ENCODE peak calls at places on chromosomes 6 and 20, in nine cellular contexts. D is AG10803, I is upper lobe of right lung, R is left ventricle myocardium inferior, V is neural progenitor cell, M is astrocyte of the cerebellum, J is IMR-90, T is lower lobe of right lung, H is nephron progenitor cell. G is an unnamed sample.

GRCh38 chr6:29924731-29925130 is 17.6 kb upstream of the HLA-A start:
- DNase-seq in M (no peak), R (no peak), V (no peak), I (no peak), T (no peak), H (no peak), J (no peak), D (no peak), G (no peak)

GRCh38 chr6:14121936-14122344 is 4.4 kb downstream of the CD83 start:
- DNase-seq in T (peak; percentile 55), I (no peak), D (no peak), H (no peak), V (no peak), R (no peak), J (no peak), M (no peak), G (no peak)

GRCh38 chr6:53432318-53433161 is 83.8 kb upstream of the ELOVL5 start:
- DNase-seq in J (peak; percentile 81), D (peak; percentile 58), M (no peak), I (no peak), T (no peak), H (peak; percentile 10), R (no peak), V (no peak), G (no peak)

GRCh38 chr6:87756858-87757257 is 54.8 kb upstream of the AKIRIN2 start:
- DNase-seq in V (no peak), J (peak; percentile 83), T (peak; percentile 53), R (no peak), H (no peak), D (peak; percentile 93), M (peak; percentile 81), I (no peak), G (no peak)

GRCh38 chr6:21228411-21228810 is 365.1 kb upstream of the SOX4 start:
- DNase-seq in R (no peak), M (no peak), V (no peak), T (no peak), D (peak; percentile 12), H (no peak), I (no peak), J (peak; percentile 47), G (no peak)

GRCh38 chr20:39312107-39312506 is 350.0 kb downstream of the DHX35 start:
- DNase-seq in H (no peak), D (no peak), R (no peak), V (no peak), M (no peak), T (no peak), J (no peak), I (no peak), G (no peak)

GRCh38 chr6:116405147-116405546 is 34.4 kb downstream of the DSE start:
- DNase-seq in T (no peak), D (peak; percentile 83), H (peak; percentile 23), V (peak; percentile 57), R (no peak), I (no peak), J (peak; percentile 84), M (no peak), G (no peak)

GRCh38 chr6:168290095-168290494 is 29.5 kb downstream of the DACT2 start:
- DNase-seq in V (no peak), M (no peak), D (no peak), R (no peak), H (no peak), T (no peak), J (no peak), I (no peak), G (no peak)

GRCh38 chr6:6724319-6725119 is 136.0 kb downstream of the LY86 start:
- DNase-seq in V (peak; percentile 86), I (peak; percentile 85), M (peak; percentile 62), R (peak; percentile 73), J (peak; percentile 76), D (peak; percentile 78), T (peak; percentile 80), H (peak; percentile 77), G (no peak)

GRCh38 chr6:30169658-30170614 is 6.6 kb downstream of the TRIM15 start:
- DNase-seq in R (no peak), J (peak; percentile 49), I (no peak), H (no peak), T (no peak), M (peak; percentile 31), D (peak; percentile 51), V (peak; percentile 57), G (no peak)

GRCh38 chr6:164692772-164693171 is 616.6 kb downstream of the C6orf118 start:
- DNase-seq in M (no peak), V (peak; percentile 26), J (no peak), I (no peak), D (no peak), R (no peak), H (no peak), T (no peak), G (no peak)

GRCh38 chr6:113858605-113859348 is 1.6 kb downstream of the MARCKS start:
- DNase-seq in V (peak; percentile 96), J (peak; percentile 87), I (peak; percentile 91), D (peak; percentile 90), R (peak; percentile 86), T (peak; percentile 88), H (peak; percentile 95), M (peak; percentile 86), G (peak; percentile 94)

GRCh38 chr6:53005667-53006250 is 10.7 kb upstream of the GSTA4 start:
- DNase-seq in J (no peak), R (no peak), H (peak; percentile 27), D (no peak), V (no peak), T (no peak), M (no peak), I (no peak), G (no peak)

GRCh38 chr6:21459646-21460045 is 133.9 kb upstream of the SOX4 start:
- DNase-seq in M (no peak), I (no peak), V (no peak), J (no peak), T (no peak), D (no peak), R (no peak), H (no peak), G (no peak)

GRCh38 chr6:139732451-139732850 is 358.0 kb upstream of the CITED2 start:
- DNase-seq in J (peak; percentile 78), R (no peak), T (no peak), D (peak; percentile 79), V (no peak), I (no peak), H (no peak), M (peak; percentile 33), G (no peak)

GRCh38 chr6:17998442-17998841 is 11.0 kb upstream of the KIF13A start:
- DNase-seq in V (no peak), I (no peak), J (peak; percentile 46), D (peak; percentile 58), H (no peak), M (no peak), T (no peak), R (no peak), G (no peak)

GRCh38 chr6:109360791-109361190 is 21.5 kb downstream of the CD164 start:
- DNase-seq in I (no peak), D (no peak), V (no peak), T (no peak), J (no peak), M (no peak), H (no peak), R (no peak), G (no peak)

DNA sequence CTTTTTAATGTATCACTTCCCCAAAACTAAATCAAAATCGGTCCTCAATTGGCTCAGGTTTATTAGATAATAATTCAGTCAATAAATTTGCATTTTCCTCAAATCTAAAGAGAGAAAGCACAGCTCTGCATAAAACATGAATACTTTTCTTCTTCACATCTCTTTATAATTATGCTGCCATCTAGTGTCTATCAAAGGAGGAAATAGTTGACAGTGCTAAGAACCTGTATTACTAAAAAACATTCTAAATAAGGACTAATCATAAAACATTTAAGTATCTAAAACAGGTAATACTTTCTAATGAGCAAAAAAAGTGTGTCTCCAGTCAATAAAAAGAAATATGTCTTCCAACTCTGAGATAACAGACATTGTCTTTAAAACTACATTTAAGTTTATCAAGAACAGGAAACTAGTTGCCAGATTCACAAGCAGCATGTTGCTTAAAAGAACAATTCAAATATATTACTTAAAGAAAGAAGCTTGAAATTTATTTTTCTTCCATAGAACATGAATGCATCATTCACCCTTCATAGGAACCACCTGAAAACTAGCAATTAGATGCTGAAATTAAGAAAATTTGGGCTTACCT is 56.5 kb upstream of the DST start:
- DNase-seq in R (no peak), I (no peak), H (no peak), M (no peak), J (peak; percentile 53), D (peak; percentile 50), V (no peak), T (no peak), G (no peak)
- TF ChIP-seq CTCF in R (peak; percentile 72), I (peak; percentile 62), H (peak; percentile 36), M (no peak), J (peak; percentile 55), D (peak; percentile 63), V (peak; percentile 52), T (peak; percentile 52), G (peak; percentile 89)

GRCh38 chr6:119077643-119078448 is 618 bp downstream of the FAM184A start:
- DNase-seq in T (peak; percentile 67), H (peak; percentile 40), D (peak; percentile 2), J (no peak), V (peak; percentile 55), I (peak; percentile 80), R (no peak), M (no peak), G (no peak)
- TF ChIP-seq CTCF in T (peak; percentile 27), H (no peak), D (no peak), J (no peak), V (peak; percentile 43), I (peak; percentile 41), R (no peak), M (no peak), G (no peak)

DNA sequence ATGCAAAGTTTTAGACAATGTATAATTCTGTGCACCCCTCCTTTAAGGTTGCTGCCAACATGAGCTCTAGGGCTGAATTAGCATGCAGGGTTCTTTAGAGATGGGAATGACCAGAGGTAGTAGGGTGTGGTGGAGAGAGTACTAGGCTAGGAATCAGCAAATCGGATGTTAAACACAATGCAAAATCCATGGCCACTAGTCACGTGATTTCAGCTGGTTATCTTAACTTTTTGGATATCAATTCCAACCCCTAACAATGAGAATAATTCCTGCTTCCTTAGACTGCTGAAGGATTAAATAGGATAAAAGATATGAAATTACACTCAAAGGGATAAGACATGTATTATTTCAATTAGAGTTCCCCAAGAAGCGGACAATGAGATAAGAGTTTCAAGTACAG is 260.3 kb upstream of the RNF24 start:
- DNase-seq in D (no peak), I (no peak), T (no peak), V (no peak), R (no peak), M (no peak), J (no peak), H (no peak), G (no peak)
- TF ChIP-seq CTCF in D (no peak), I (no peak), T (no peak), V (no peak), R (no peak), M (no peak), J (no peak), H (no peak), G (no peak)

DNA sequence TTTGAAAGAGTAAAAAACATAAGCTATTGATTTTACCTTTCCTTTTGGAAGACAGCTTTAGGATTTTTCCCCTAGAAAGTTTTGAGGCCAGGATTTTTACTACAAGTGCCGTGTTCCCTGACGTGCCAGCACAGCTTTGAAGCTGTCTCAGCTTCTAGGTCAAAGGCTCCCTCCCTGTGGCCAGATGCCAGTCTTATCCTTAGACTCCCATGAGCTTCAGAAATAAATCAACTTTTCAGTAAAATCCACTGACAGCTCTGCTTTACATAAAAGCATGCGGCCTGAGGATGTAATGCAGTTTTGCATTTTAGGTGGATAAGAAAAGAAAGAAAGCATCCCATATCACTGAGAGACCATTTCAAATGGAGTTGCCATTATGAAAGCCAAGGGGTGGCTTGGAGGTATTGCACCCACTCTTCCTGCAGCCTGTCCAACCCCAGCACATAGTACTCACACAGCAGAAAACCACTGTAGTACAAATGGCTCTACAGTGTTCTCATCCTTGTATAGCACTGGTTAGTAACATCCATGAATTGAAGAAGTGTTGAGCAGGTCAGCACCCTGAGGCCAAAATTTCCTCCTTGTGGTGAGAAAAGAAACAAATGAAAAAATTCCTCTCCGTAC is 15.2 kb upstream of the ATXN1 start:
- DNase-seq in M (no peak), T (no peak), R (no peak), I (no peak), J (no peak), H (no peak), D (no peak), V (no peak), G (no peak)
- TF ChIP-seq CTCF in M (peak; percentile 26), T (no peak), R (peak; percentile 26), I (peak; percentile 16), J (no peak), H (no peak), D (peak; percentile 13), V (peak; percentile 12), G (peak; percentile 40)